ENCODE peak calls at places on chromosomes 5 and 9, in five cellular contexts. One of them, this sample, is unnamed. For H3K27me3, the result is how much of the 10 kb centered on the place peaks cover.

GRCh38 chr9:134775552-134775951 is 105.1 kb upstream of the FCN2 start:
- DNase-seq in AG04450: peak
- DNase-seq in heart right ventricle: no peak
- DNase-seq in left ventricle myocardium inferior: no peak
- DNase-seq in astrocyte: peak
- DNase-seq in this sample: peak

GRCh38 chr5:115507682-115508081 is 36.9 kb downstream of the FEM1C start:
- DNase-seq in AG04450: no peak
- DNase-seq in heart right ventricle: no peak
- DNase-seq in left ventricle myocardium inferior: no peak
- DNase-seq in astrocyte: peak
- DNase-seq in this sample: no peak

GRCh38 chr5:53167836-53168235 is 58.3 kb upstream of the MOCS2 start:
- DNase-seq in AG04450: no peak
- DNase-seq in heart right ventricle: peak
- DNase-seq in left ventricle myocardium inferior: peak
- DNase-seq in astrocyte: peak
- DNase-seq in this sample: no peak

GRCh38 chr5:64273276-64273675 is 107.6 kb downstream of the RNF180 start:
- DNase-seq in AG04450: no peak
- DNase-seq in heart right ventricle: no peak
- DNase-seq in left ventricle myocardium inferior: no peak
- DNase-seq in astrocyte: peak
- DNase-seq in this sample: no peak

GRCh38 chr5:139574641-139575312 is 13.6 kb downstream of the UBE2D2 start:
- DNase-seq in AG04450: no peak
- DNase-seq in heart right ventricle: no peak
- DNase-seq in left ventricle myocardium inferior: no peak
- DNase-seq in astrocyte: peak
- DNase-seq in this sample: no peak

GRCh38 chr5:99119326-99119725 is 190.5 kb upstream of the CHD1 start:
- DNase-seq in AG04450: no peak
- DNase-seq in heart right ventricle: no peak
- DNase-seq in left ventricle myocardium inferior: no peak
- DNase-seq in astrocyte: no peak
- DNase-seq in this sample: no peak

GRCh38 chr5:15933481-15934207 is 245.9 kb downstream of the MARCHF11 start:
- DNase-seq in AG04450: no peak
- DNase-seq in heart right ventricle: no peak
- DNase-seq in left ventricle myocardium inferior: no peak
- DNase-seq in astrocyte: peak
- DNase-seq in this sample: no peak

GRCh38 chr5:61256474-61256873 is 75.6 kb upstream of the ZSWIM6 start:
- DNase-seq in AG04450: no peak
- DNase-seq in heart right ventricle: peak
- DNase-seq in left ventricle myocardium inferior: peak
- DNase-seq in astrocyte: no peak
- DNase-seq in this sample: no peak

GRCh38 chr9:19720374-19720773 is 68.5 kb downstream of the SLC24A2 start:
- DNase-seq in AG04450: no peak
- DNase-seq in heart right ventricle: peak
- DNase-seq in left ventricle myocardium inferior: no peak
- DNase-seq in astrocyte: peak
- DNase-seq in this sample: peak

GRCh38 chr5:115838885-115839518 is 2.4 kb downstream of the ATG12 start:
- DNase-seq in AG04450: no peak
- DNase-seq in heart right ventricle: no peak
- DNase-seq in left ventricle myocardium inferior: no peak
- DNase-seq in astrocyte: no peak
- DNase-seq in this sample: no peak

DNA sequence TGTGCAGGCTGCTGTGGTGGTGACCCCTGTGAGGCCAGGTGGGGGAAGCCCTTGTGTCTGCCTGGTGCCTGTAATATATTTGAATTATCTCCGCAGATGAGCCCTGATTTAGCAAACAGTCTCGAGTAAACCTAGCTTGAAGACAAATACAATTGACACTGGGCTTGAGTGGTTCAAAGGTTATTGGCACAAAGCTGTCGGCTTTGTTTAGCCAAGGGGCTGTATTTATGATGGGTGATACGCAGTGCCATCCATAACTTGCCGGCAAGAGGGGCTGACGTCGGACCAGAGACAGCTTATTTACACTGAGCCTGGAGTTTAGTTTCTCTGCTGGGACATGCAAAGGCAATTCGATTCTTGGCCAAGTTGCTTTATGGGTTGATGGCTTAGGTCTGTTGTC is 20.0 kb upstream of the PITX1 start:
- DNase-seq in AG04450: no peak
- DNase-seq in heart right ventricle: no peak
- DNase-seq in left ventricle myocardium inferior: no peak
- DNase-seq in astrocyte: no peak
- DNase-seq in this sample: no peak
- H3K27ac ChIP-seq in AG04450: no peak
- H3K27ac ChIP-seq in heart right ventricle: no peak
- H3K27ac ChIP-seq in left ventricle myocardium inferior: no peak
- H3K27ac ChIP-seq in astrocyte: no peak
- H3K27ac ChIP-seq in this sample: no peak

GRCh38 chr9:126699401-126699851 is 85.7 kb downstream of the LMX1B start:
- DNase-seq in AG04450: no peak
- DNase-seq in heart right ventricle: no peak
- DNase-seq in left ventricle myocardium inferior: no peak
- DNase-seq in astrocyte: no peak
- DNase-seq in this sample: no peak

GRCh38 chr9:126696764-126697145 is 83.0 kb downstream of the LMX1B start:
- DNase-seq in AG04450: no peak
- DNase-seq in heart right ventricle: no peak
- DNase-seq in left ventricle myocardium inferior: no peak
- DNase-seq in astrocyte: no peak
- DNase-seq in this sample: no peak

GRCh38 chr9:126698756-126699155 is 85.0 kb downstream of the LMX1B start:
- DNase-seq in AG04450: no peak
- DNase-seq in heart right ventricle: no peak
- DNase-seq in left ventricle myocardium inferior: no peak
- DNase-seq in astrocyte: no peak
- DNase-seq in this sample: no peak

GRCh38 chr9:126697350-126697749 is 83.6 kb downstream of the LMX1B start:
- DNase-seq in AG04450: no peak
- DNase-seq in heart right ventricle: no peak
- DNase-seq in left ventricle myocardium inferior: no peak
- DNase-seq in astrocyte: no peak
- DNase-seq in this sample: no peak

GRCh38 chr9:126698251-126698650 is 84.5 kb downstream of the LMX1B start:
- DNase-seq in AG04450: no peak
- DNase-seq in heart right ventricle: no peak
- DNase-seq in left ventricle myocardium inferior: no peak
- DNase-seq in astrocyte: no peak
- DNase-seq in this sample: no peak
- H3K27me3 ChIP-seq in AG04450: under half
- H3K27me3 ChIP-seq in heart right ventricle: under half
- H3K27me3 ChIP-seq in left ventricle myocardium inferior: half or more
- H3K27me3 ChIP-seq in astrocyte: under half
- H3K27me3 ChIP-seq in this sample: under half

GRCh38 chr5:108371263-108371662 is 10.6 kb downstream of the FBXL17 start:
- DNase-seq in AG04450: no peak
- DNase-seq in heart right ventricle: no peak
- DNase-seq in left ventricle myocardium inferior: no peak
- DNase-seq in astrocyte: no peak
- DNase-seq in this sample: no peak

GRCh38 chr5:108373426-108373825 is 8.5 kb downstream of the FBXL17 start:
- DNase-seq in AG04450: no peak
- DNase-seq in heart right ventricle: no peak
- DNase-seq in left ventricle myocardium inferior: no peak
- DNase-seq in astrocyte: no peak
- DNase-seq in this sample: no peak

GRCh38 chr5:108372369-108372768 is 9.5 kb downstream of the FBXL17 start:
- DNase-seq in AG04450: no peak
- DNase-seq in heart right ventricle: no peak
- DNase-seq in left ventricle myocardium inferior: no peak
- DNase-seq in astrocyte: no peak
- DNase-seq in this sample: no peak

GRCh38 chr5:108379722-108380530 is 2.0 kb downstream of the FBXL17 start:
- DNase-seq in AG04450: no peak
- DNase-seq in heart right ventricle: no peak
- DNase-seq in left ventricle myocardium inferior: no peak
- DNase-seq in astrocyte: peak
- DNase-seq in this sample: peak

DNA sequence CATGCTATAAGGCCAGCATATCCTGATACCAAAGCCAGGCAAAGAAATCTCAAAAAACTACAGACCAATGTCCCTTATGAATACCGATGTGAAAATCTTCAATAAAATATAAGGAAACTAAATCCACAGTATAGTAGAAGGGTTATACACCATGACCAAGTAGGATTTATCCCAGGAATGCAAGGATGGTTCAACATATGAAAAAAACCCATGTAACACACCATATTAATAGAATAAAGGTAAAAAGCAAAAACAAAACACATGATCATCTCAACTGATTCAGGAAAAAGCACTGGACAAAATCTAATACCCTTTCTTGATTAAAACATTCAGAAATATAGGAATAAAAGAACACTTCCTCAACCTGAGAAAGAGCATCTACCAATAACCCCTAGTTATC is 6.1 kb downstream of the FBXL17 start:
- DNase-seq in AG04450: no peak
- DNase-seq in heart right ventricle: no peak
- DNase-seq in left ventricle myocardium inferior: no peak
- DNase-seq in astrocyte: no peak
- DNase-seq in this sample: no peak
- H3K27ac ChIP-seq in AG04450: no peak
- H3K27ac ChIP-seq in heart right ventricle: no peak
- H3K27ac ChIP-seq in left ventricle myocardium inferior: no peak
- H3K27ac ChIP-seq in astrocyte: no peak
- H3K27ac ChIP-seq in this sample: no peak

DNA sequence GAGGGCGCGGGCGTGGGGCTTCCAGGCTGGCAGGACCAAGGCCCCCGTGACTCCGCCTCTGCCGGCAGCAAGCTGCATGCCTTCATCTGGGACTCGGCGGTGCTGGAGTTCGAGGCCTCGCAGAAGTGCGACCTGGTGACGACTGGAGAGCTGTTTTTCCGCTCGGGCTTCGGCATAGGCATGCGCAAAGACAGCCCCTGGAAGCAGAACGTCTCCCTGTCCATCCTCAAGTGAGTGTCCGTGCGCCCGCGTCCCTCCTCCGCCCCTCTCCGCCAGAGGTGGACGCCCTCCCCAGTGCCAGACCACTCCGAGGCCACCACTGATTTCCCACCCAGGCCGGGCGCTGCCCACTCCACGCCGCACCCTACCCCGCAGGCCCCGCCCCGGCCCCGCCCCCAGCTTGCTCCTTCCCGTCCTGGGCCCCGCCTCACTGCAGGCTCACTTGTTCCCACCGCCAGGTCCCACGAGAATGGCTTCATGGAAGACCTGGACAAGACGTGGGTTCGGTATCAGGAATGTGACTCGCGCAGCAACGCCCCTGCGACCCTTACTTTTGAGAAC is 6.7 kb downstream of the LRRC26 start:
- DNase-seq in AG04450: no peak
- DNase-seq in heart right ventricle: no peak
- DNase-seq in left ventricle myocardium inferior: no peak
- DNase-seq in astrocyte: no peak
- DNase-seq in this sample: peak
- H3K27me3 ChIP-seq in AG04450: half or more
- H3K27me3 ChIP-seq in heart right ventricle: half or more
- H3K27me3 ChIP-seq in left ventricle myocardium inferior: half or more
- H3K27me3 ChIP-seq in astrocyte: under half
- H3K27me3 ChIP-seq in this sample: half or more

GRCh38 chr5:179994622-179995323 is 76.8 kb downstream of the RNF130 start:
- DNase-seq in AG04450: no peak
- DNase-seq in heart right ventricle: no peak
- DNase-seq in left ventricle myocardium inferior: no peak
- DNase-seq in astrocyte: no peak
- DNase-seq in this sample: no peak
- H3K27ac ChIP-seq in AG04450: no peak
- H3K27ac ChIP-seq in heart right ventricle: no peak
- H3K27ac ChIP-seq in left ventricle myocardium inferior: no peak
- H3K27ac ChIP-seq in astrocyte: no peak
- H3K27ac ChIP-seq in this sample: no peak